ENCODE peak calls at places on chromosomes 12 and 14, in four cellular contexts. O is kidney epithelial cell, L is heart left ventricle, U is heart right ventricle. Q is an unnamed sample.

GRCh38 chr14:60981626-60982455 is 796 bp downstream of the SLC38A6 start:
- DNase-seq in O (peak), L (no peak), U (no peak), Q (no peak)

GRCh38 chr14:101223147-101223546 is 319.6 kb upstream of the RTL1 start:
- DNase-seq in O (no peak), L (no peak), U (no peak), Q (peak)

GRCh38 chr12:5441497-5442236 is 9.8 kb downstream of the NTF3 start:
- DNase-seq in O (peak), L (no peak), U (no peak), Q (no peak)

GRCh38 chr14:95157987-95158712 is 821 bp upstream of the DICER1 start:
- DNase-seq in O (no peak), L (no peak), U (no peak), Q (no peak)

GRCh38 chr12:122203301-122203967 is at the start of gene B3GNT4:
- DNase-seq in O (no peak), L (peak), U (peak), Q (no peak)

GRCh38 chr12:120132863-120133385 is 16.4 kb upstream of the RAB35 start:
- DNase-seq in O (no peak), L (no peak), U (no peak), Q (no peak)

GRCh38 chr14:69877492-69877891 is 1.7 kb upstream of the SMOC1 start:
- DNase-seq in O (no peak), L (no peak), U (no peak), Q (no peak)

GRCh38 chr12:113149361-113150150 is at the start of gene CFAP73:
- DNase-seq in O (peak), L (peak), U (peak), Q (peak)

GRCh38 chr12:122687091-122687490 is 16.1 kb downstream of the HCAR2 start:
- DNase-seq in O (no peak), L (no peak), U (no peak), Q (no peak)

GRCh38 chr14:35480119-35480769 is 53.7 kb upstream of the INSM2 start:
- DNase-seq in O (no peak), L (no peak), U (no peak), Q (no peak)

GRCh38 chr12:45762185-45763110 is 32.9 kb downstream of the ARID2 start:
- DNase-seq in O (peak), L (no peak), U (no peak), Q (no peak)

GRCh38 chr14:22898302-22898894 is 15.4 kb downstream of the REM2 start:
- DNase-seq in O (peak), L (no peak), U (no peak), Q (no peak)

GRCh38 chr14:104800600-104801283 is at the start of gene ZBTB42:
- DNase-seq in O (no peak), L (peak), U (peak), Q (no peak)

GRCh38 chr14:21771671-21772070 is 98.1 kb upstream of the OR4E1 start:
- DNase-seq in O (no peak), L (no peak), U (no peak), Q (no peak)

GRCh38 chr12:38886064-38886463 is 19.3 kb downstream of the CPNE8 start:
- DNase-seq in O (peak), L (no peak), U (no peak), Q (no peak)

GRCh38 chr12:68406134-68406576 is 74.0 kb upstream of the MDM1 start:
- DNase-seq in O (no peak), L (peak), U (peak), Q (no peak)
- TF ChIP-seq CTCF in O (no peak), L (no peak), U (peak), Q (no peak)

GRCh38 chr14:97976861-97977260 is 1179.7 kb downstream of the VRK1 start:
- DNase-seq in O (no peak), L (peak), U (no peak), Q (no peak)

GRCh38 chr14:97977711-97978261 is 1180.6 kb downstream of the VRK1 start:
- DNase-seq in O (no peak), L (peak), U (peak), Q (no peak)

GRCh38 chr14:97975960-97976359 is 1178.8 kb downstream of the VRK1 start:
- DNase-seq in O (no peak), L (no peak), U (no peak), Q (no peak)

GRCh38 chr14:97978336-97978735 is 1181.2 kb downstream of the VRK1 start:
- DNase-seq in O (peak), L (peak), U (peak), Q (peak)
- TF ChIP-seq CTCF in O (peak), L (peak), U (peak), Q (peak)

GRCh38 chr14:66119805-66120204 is 366.4 kb upstream of the CCDC196 start:
- DNase-seq in O (no peak), L (no peak), U (no peak), Q (no peak)

GRCh38 chr14:66117600-66117999 is 368.6 kb upstream of the CCDC196 start:
- DNase-seq in O (peak), L (no peak), U (no peak), Q (no peak)

GRCh38 chr14:66120402-66120801 is 365.8 kb upstream of the CCDC196 start:
- DNase-seq in O (no peak), L (no peak), U (no peak), Q (no peak)

GRCh38 chr14:66121859-66122258 is 364.3 kb upstream of the CCDC196 start:
- DNase-seq in O (no peak), L (no peak), U (no peak), Q (no peak)
- TF ChIP-seq CTCF in O (no peak), L (no peak), U (no peak), Q (no peak)

GRCh38 chr12:98471085-98471484 is 44.3 kb upstream of the TMPO start:
- DNase-seq in O (no peak), L (no peak), U (no peak), Q (no peak)

GRCh38 chr12:98466970-98467369 is 48.4 kb upstream of the TMPO start:
- DNase-seq in O (no peak), L (no peak), U (no peak), Q (no peak)

GRCh38 chr12:98470469-98471082 is 44.8 kb upstream of the TMPO start:
- DNase-seq in O (no peak), L (no peak), U (no peak), Q (no peak)

GRCh38 chr12:98465950-98466349 is 49.4 kb upstream of the TMPO start:
- DNase-seq in O (no peak), L (no peak), U (no peak), Q (no peak)

GRCh38 chr12:98469108-98469507 is 46.3 kb upstream of the TMPO start:
- DNase-seq in O (no peak), L (no peak), U (no peak), Q (no peak)
- TF ChIP-seq CTCF in O (no peak), L (no peak), U (no peak), Q (no peak)

DNA sequence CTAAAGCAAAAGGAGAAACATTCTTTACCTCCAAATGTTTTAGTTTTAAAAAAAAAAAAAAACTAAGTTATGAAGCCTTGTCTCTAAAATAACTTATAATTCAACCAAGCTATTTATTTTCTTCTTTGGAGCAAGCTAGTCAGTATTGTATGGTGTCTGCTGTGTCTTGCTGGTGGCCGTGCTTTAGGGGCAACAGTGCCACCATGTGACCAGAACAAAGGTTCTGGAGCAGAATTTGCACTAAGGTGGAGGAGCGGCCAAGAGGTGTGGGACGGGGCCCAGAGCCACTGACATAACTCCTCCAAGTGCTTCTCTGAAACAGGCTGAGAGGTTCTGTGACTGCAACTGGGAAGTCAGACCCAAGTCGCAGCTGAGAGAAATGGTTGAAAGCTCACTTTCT is 4.5 kb downstream of the FICD start:
- DNase-seq in O (no peak), L (no peak), U (no peak), Q (no peak)
- TF ChIP-seq CTCF in O (peak), L (no peak), U (peak), Q (no peak)

GRCh38 chr12:67558775-67559174 is 89.8 kb upstream of the DYRK2 start:
- DNase-seq in O (no peak), L (no peak), U (no peak), Q (no peak)
- TF ChIP-seq CTCF in O (no peak), L (no peak), U (no peak), Q (no peak)

DNA sequence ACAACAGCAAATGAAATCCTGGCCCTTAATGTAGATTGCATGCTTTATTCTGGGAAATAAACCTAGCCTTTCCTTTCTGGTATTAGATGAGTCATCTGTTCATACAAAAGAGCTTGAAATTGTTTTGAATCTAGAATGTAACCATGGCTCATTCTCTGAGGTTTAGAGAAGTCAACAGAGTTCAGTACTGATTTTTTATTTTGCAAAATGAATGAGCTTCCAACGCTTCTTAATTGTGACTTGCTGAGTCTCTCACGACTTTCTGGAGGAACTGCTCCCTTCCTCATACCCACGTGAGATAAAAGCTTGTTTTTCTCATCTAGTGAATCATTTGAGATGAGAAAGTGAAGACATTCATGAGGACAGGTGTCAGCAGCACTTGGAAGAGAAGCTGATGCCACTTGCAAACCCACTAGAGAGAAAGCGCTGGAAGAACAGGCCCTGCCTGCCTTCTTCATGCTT is 509.6 kb downstream of the VRK1 start:
- DNase-seq in O (no peak), L (no peak), U (no peak), Q (no peak)
- TF ChIP-seq CTCF in O (no peak), L (no peak), U (no peak), Q (no peak)

GRCh38 chr12:29402437-29402836 is 21.5 kb upstream of the ERGIC2 start:
- DNase-seq in O (no peak), L (no peak), U (no peak), Q (no peak)
- TF ChIP-seq CTCF in O (no peak), L (no peak), U (no peak), Q (no peak)

GRCh38 chr12:88579941-88580871 is at the start of gene KITLG:
- DNase-seq in O (no peak), L (peak), U (peak), Q (peak)

GRCh38 chr12:88577537-88577936 is 2.7 kb downstream of the KITLG start:
- DNase-seq in O (no peak), L (no peak), U (no peak), Q (no peak)

GRCh38 chr12:88578274-88578673 is 2.0 kb downstream of the KITLG start:
- DNase-seq in O (no peak), L (no peak), U (no peak), Q (peak)

GRCh38 chr12:88579572-88579940 is 715 bp downstream of the KITLG start:
- DNase-seq in O (no peak), L (peak), U (peak), Q (peak)

DNA sequence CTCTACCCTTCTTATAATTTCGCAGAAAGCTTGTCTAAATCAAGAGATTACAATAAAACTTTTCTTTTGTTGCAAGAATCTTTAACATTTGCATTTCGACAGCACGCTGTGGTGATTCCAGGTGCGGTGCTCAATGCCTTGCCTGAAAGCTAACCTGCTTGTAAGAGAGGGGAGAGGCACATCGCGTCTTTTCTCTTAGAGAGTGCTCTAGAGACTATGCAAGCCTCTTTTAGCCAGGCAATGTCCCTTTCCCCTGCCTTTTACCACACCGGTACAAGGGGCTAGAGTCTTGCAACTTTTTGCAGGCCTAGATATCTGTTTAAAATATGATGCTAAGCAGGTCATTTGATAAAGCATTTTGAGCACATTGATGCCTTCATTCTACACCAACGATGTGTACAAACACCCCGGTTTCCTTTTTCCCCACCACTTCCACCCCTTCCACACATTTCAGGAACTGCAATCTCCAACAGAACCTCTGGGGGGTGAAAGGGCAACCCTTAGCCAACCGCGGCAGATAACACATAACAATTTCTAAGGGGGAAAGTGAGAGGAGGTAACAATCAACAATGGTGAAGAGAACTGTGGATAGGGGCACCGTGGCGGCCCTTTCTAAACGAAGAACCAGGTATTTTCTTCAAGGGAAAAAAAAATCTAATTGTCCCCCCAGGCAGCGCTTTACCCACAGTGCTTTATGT is 1.3 kb downstream of the KITLG start:
- DNase-seq in O (no peak), L (no peak), U (no peak), Q (peak)
- TF ChIP-seq CTCF in O (peak), L (peak), U (peak), Q (peak)

GRCh38 chr12:21248679-21249078 is 86.0 kb downstream of the SLCO1A2 start:
- DNase-seq in O (no peak), L (no peak), U (no peak), Q (no peak)
- TF ChIP-seq CTCF in O (no peak), L (no peak), U (no peak), Q (peak)

Q was measured in neural crest cell.